ENCODE peak calls at places on chromosomes 7 and 10, in six cellular contexts. V is tibial nerve, T is sigmoid colon, K is PC-3, E is tibial artery, D is heart right ventricle. A is an unnamed sample.

GRCh38 chr7:4188646-4189045 is 493.4 kb upstream of the FOXK1 start:
- DNase-seq in V (no peak), T (no peak), K (no peak), E (no peak), D (no peak), A (no peak)

GRCh38 chr10:74039561-74040145 is 41.7 kb downstream of the VCL start:
- DNase-seq in V (no peak), T (peak; percentile 81), K (no peak), E (peak; percentile 60), D (no peak), A (no peak)

GRCh38 chr10:100980327-100981110 is 6.8 kb downstream of the MRPL43 start:
- DNase-seq in V (no peak), T (peak; percentile 46), K (no peak), E (no peak), D (no peak), A (no peak)

GRCh38 chr7:80918406-80918805 is 445 bp downstream of the SEMA3C start:
- DNase-seq in V (no peak), T (no peak), K (peak; percentile 32), E (no peak), D (no peak), A (peak; percentile 33)

GRCh38 chr10:86594535-86594934 is 59.8 kb upstream of the OPN4 start:
- DNase-seq in V (no peak), T (no peak), K (peak; percentile 77), E (no peak), D (no peak), A (no peak)

GRCh38 chr7:155129186-155129585 is 59.1 kb downstream of the HTR5A start:
- DNase-seq in V (no peak), T (no peak), K (no peak), E (no peak), D (no peak), A (no peak)

GRCh38 chr10:63744060-63744941 is 223.1 kb downstream of the REEP3 start:
- DNase-seq in V (no peak), T (no peak), K (no peak), E (no peak), D (no peak), A (no peak)

GRCh38 chr10:24784061-24784460 is 60.4 kb upstream of the ARHGAP21 start:
- DNase-seq in V (no peak), T (no peak), K (no peak), E (no peak), D (no peak), A (no peak)

GRCh38 chr10:34768261-34768971 is 46.7 kb downstream of the PARD3 start:
- DNase-seq in V (peak; percentile 40), T (peak; percentile 91), K (peak; percentile 99), E (peak; percentile 55), D (peak; percentile 79), A (no peak)

GRCh38 chr10:71771821-71772617 is 1.3 kb downstream of the VSIR start:
- DNase-seq in V (no peak), T (peak; percentile 96), K (peak; percentile 73), E (peak; percentile 84), D (peak; percentile 76), A (peak; percentile 75)

GRCh38 chr10:71771204-71771603 is 2.1 kb downstream of the VSIR start:
- DNase-seq in V (no peak), T (no peak), K (no peak), E (no peak), D (peak; percentile 40), A (no peak)

GRCh38 chr10:71772832-71773220 is 494 bp downstream of the VSIR start:
- DNase-seq in V (no peak), T (no peak), K (no peak), E (no peak), D (peak; percentile 31), A (no peak)

GRCh38 chr10:71774916-71775702 is 1.8 kb upstream of the VSIR start:
- DNase-seq in V (no peak), T (no peak), K (no peak), E (no peak), D (peak; percentile 41), A (no peak)

GRCh38 chr10:71773221-71773971 is at the start of gene VSIR:
- DNase-seq in V (peak; percentile 87), T (peak; percentile 96), K (peak; percentile 81), E (peak; percentile 89), D (peak; percentile 94), A (peak; percentile 94)
- H3K4me1 ChIP-seq in V (peaks cover 59% of the 10 kb centered on the region), T (peaks cover 45% of the 10 kb centered on the region), K (peaks cover 18% of the 10 kb centered on the region), E (peaks cover 3% of the 10 kb centered on the region), D (peaks cover 28% of the 10 kb centered on the region), A (peaks cover 21% of the 10 kb centered on the region)

GRCh38 chr10:43644252-43644651 is 4.4 kb downstream of the ZNF32 start:
- DNase-seq in V (no peak), T (no peak), K (no peak), E (no peak), D (no peak), A (no peak)
- H3K9me3 ChIP-seq in V (peaks cover 55% of the 10 kb centered on the region), T (peaks cover 60% of the 10 kb centered on the region), K (peaks cover 45% of the 10 kb centered on the region), E (peaks cover 7% of the 10 kb centered on the region), D (no peaks in the 10 kb centered on the region), A (peaks cover 51% of the 10 kb centered on the region)

DNA sequence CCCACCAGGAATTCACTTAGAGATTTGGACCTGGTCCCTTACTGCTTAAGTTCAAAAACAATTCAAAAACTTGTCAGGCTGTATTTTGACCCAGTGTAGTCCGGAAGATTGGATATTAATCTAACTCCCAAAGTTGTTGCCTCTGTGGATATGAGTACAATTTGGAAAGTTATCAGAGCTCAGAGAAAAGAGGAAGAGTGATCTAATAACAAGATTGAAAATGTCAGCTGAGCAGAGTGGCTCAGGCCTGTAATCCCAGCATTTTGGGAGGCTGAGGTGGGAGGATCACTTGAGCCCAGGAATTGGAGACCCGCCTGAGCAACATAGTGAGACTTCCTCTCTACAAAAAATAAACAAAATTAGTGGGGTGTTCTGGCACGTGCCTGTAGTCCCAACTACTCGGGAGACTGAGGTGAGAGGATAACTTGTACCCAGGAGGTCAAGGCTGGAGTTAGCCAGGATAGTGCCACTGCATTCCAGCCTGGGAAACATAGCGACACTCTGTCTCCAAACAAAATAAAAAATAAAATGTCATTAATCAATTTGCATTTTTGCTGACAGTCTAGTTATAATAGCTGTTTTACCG is 3.2 kb upstream of the ASCC1 start:
- DNase-seq in V (no peak), T (no peak), K (no peak), E (no peak), D (no peak), A (no peak)
- TF ChIP-seq CTCF in V (no peak), T (no peak), K (no peak), E (no peak), D (no peak), A (no peak)

GRCh38 chr10:12704488-12704887 is 297.0 kb downstream of the CCDC3 start:
- DNase-seq in V (no peak), T (no peak), K (peak; percentile 81), E (no peak), D (no peak), A (no peak)
- H3K4me1 ChIP-seq in V (peaks cover 18% of the 10 kb centered on the region), T (peaks cover 78% of the 10 kb centered on the region), K (peaks cover 75% of the 10 kb centered on the region), E (no peaks in the 10 kb centered on the region), D (peaks cover 12% of the 10 kb centered on the region), A (peaks cover 30% of the 10 kb centered on the region)

GRCh38 chr10:15853800-15854199 is 6.5 kb downstream of the MINDY3 start:
- DNase-seq in V (no peak), T (no peak), K (no peak), E (no peak), D (no peak), A (no peak)
- H3K9me3 ChIP-seq in V (no peaks in the 10 kb centered on the region), T (no peaks in the 10 kb centered on the region), K (no peaks in the 10 kb centered on the region), E (no peaks in the 10 kb centered on the region), D (no peaks in the 10 kb centered on the region), A (no peaks in the 10 kb centered on the region)

GRCh38 chr10:59865101-59865500 is 41.3 kb downstream of the CCDC6 start:
- DNase-seq in V (no peak), T (no peak), K (peak; percentile 90), E (no peak), D (no peak), A (peak; percentile 13)
- TF ChIP-seq CTCF in V (peak; percentile 25), T (peak; percentile 30), K (peak; percentile 93), E (peak; percentile 13), D (peak; percentile 46), A (peak; percentile 25)

GRCh38 chr10:13100349-13101294 is 659 bp downstream of the OPTN start:
- DNase-seq in V (no peak), T (peak; percentile 74), K (peak; percentile 14), E (no peak), D (no peak), A (peak; percentile 47)
- H3K4me1 ChIP-seq in V (peaks cover 7% of the 10 kb centered on the region), T (peaks cover 17% of the 10 kb centered on the region), K (no peaks in the 10 kb centered on the region), E (no peaks in the 10 kb centered on the region), D (peaks cover 2% of the 10 kb centered on the region), A (peaks cover 10% of the 10 kb centered on the region)

A was measured in hepatocyte.